ENCODE peak calls at places on chromosomes 5 and 9, in nine cellular contexts. V is right lobe of liver, A is body of pancreas, E is uterus, G is transverse colon, Q is ovary, N is heart left ventricle, P is IMR-90, R is endothelial cell of umbilical vein. W is an unnamed sample.

GRCh38 chr9:40884072-40884901 is 244.2 kb downstream of the FOXD4L6 start:
- DNase-seq in E (no peak), R (no peak), A (no peak), N (peak), P (no peak), Q (no peak), V (peak), G (no peak), W (peak)

GRCh38 chr5:149133795-149134777 is 7.2 kb upstream of the ABLIM3 start:
- DNase-seq in A (peak), E (peak), R (peak), Q (no peak), V (peak), G (no peak), P (peak), N (no peak), W (no peak)

GRCh38 chr9:124385623-124386022 is 29.6 kb downstream of the PSMB7 start:
- DNase-seq in N (no peak), R (no peak), G (no peak), P (no peak), V (no peak), Q (no peak), E (no peak), A (no peak), W (no peak)

GRCh38 chr5:9440517-9440916 is 105.4 kb downstream of the SEMA5A start:
- DNase-seq in G (no peak), A (no peak), R (no peak), E (no peak), N (no peak), V (no peak), Q (no peak), P (peak), W (no peak)

GRCh38 chr5:58181578-58182286 is 278.2 kb downstream of the PLK2 start:
- DNase-seq in R (no peak), Q (no peak), E (no peak), V (no peak), N (no peak), P (no peak), A (no peak), G (no peak), W (no peak)

GRCh38 chr9:33438926-33439511 is 8.4 kb downstream of the AQP3 start:
- DNase-seq in N (no peak), A (no peak), Q (no peak), P (no peak), E (no peak), V (no peak), R (no peak), G (no peak), W (no peak)

GRCh38 chr5:17224858-17225436 is 7.5 kb downstream of the BASP1 start:
- DNase-seq in Q (no peak), P (peak), E (no peak), R (no peak), N (no peak), G (no peak), A (no peak), V (no peak), W (no peak)

GRCh38 chr5:751496-751895 is 33.0 kb downstream of the ZDHHC11B start:
- DNase-seq in V (no peak), Q (no peak), A (no peak), P (no peak), R (no peak), N (no peak), G (no peak), E (no peak), W (no peak)

GRCh38 chr9:121674952-121675351 is 23.5 kb downstream of the DAB2IP start:
- DNase-seq in N (no peak), Q (no peak), E (no peak), R (no peak), P (peak), G (no peak), V (no peak), A (no peak), W (peak)

GRCh38 chr5:74073257-74073656 is 447.3 kb downstream of the ARHGEF28 start:
- DNase-seq in N (no peak), Q (no peak), V (no peak), A (no peak), R (no peak), P (peak), G (no peak), E (no peak), W (no peak)

GRCh38 chr5:74013222-74013621 is 387.2 kb downstream of the ARHGEF28 start:
- DNase-seq in N (no peak), G (no peak), V (no peak), P (no peak), A (no peak), E (no peak), Q (no peak), R (no peak), W (no peak)

GRCh38 chr5:40656766-40657165 is 22.9 kb upstream of the PTGER4 start:
- DNase-seq in Q (no peak), E (no peak), A (no peak), N (no peak), P (no peak), R (no peak), G (no peak), V (no peak), W (no peak)

GRCh38 chr9:86821011-86821845 is 126.1 kb downstream of the GAS1 start:
- DNase-seq in Q (no peak), G (no peak), E (no peak), N (no peak), V (no peak), A (no peak), R (no peak), P (peak), W (no peak)

GRCh38 chr5:36241636-36242533 is at the start of gene NADK2:
- DNase-seq in V (peak), Q (peak), A (peak), G (peak), E (peak), N (peak), R (peak), P (peak), W (peak)

GRCh38 chr5:179124329-179124852 is 64.2 kb downstream of the ZNF354C start:
- DNase-seq in R (no peak), V (peak), P (no peak), A (no peak), G (no peak), E (no peak), N (no peak), Q (no peak), W (no peak)

GRCh38 chr5:176405656-176406435 is 10.5 kb downstream of the CLTB start:
- DNase-seq in N (no peak), A (no peak), E (no peak), G (peak), V (peak), P (no peak), R (no peak), Q (no peak), W (peak)

GRCh38 chr9:128917151-128917849 is 3.5 kb upstream of the PHYHD1 start:
- DNase-seq in R (peak), G (peak), P (peak), Q (peak), A (peak), E (peak), N (peak), V (peak), W (no peak)

GRCh38 chr5:38240212-38240611 is 18.1 kb upstream of the EGFLAM start:
- DNase-seq in V (no peak), P (no peak), E (no peak), R (no peak), Q (no peak), N (no peak), A (no peak), G (no peak), W (no peak)

GRCh38 chr5:179908528-179908927 is 831 bp upstream of the TBC1D9B start:
- DNase-seq in P (no peak), A (no peak), N (no peak), V (no peak), R (no peak), G (no peak), Q (no peak), E (no peak), W (peak)

GRCh38 chr9:85377751-85378289 is 363.9 kb downstream of the AGTPBP1 start:
- DNase-seq in R (no peak), P (no peak), Q (no peak), E (no peak), V (no peak), N (no peak), G (no peak), A (no peak), W (no peak)

GRCh38 chr5:76874088-76874581 is 24.3 kb downstream of the S100Z start:
- DNase-seq in Q (no peak), A (no peak), R (no peak), V (no peak), G (no peak), P (no peak), E (no peak), N (no peak), W (no peak)

GRCh38 chr9:109113892-109114609 is 5.7 kb downstream of the TMEM245 start:
- DNase-seq in A (peak), N (no peak), G (no peak), Q (no peak), R (no peak), P (no peak), V (no peak), E (no peak), W (no peak)

GRCh38 chr9:116569111-116569510 is 118.0 kb upstream of the TRIM32 start:
- DNase-seq in G (no peak), V (no peak), Q (no peak), N (no peak), A (no peak), P (no peak), R (no peak), E (no peak), W (no peak)

GRCh38 chr9:135215571-135216161 is 128.2 kb downstream of the OLFM1 start:
- DNase-seq in N (peak), A (peak), P (no peak), R (no peak), G (no peak), E (no peak), V (peak), Q (no peak), W (peak)

GRCh38 chr9:88268886-88269285 is 119.4 kb upstream of the SPIN1 start:
- DNase-seq in V (no peak), N (no peak), A (no peak), G (no peak), P (no peak), R (no peak), Q (no peak), E (no peak), W (no peak)

GRCh38 chr5:132459031-132459982 is 31.3 kb downstream of the IRF1 start:
- DNase-seq in R (no peak), Q (no peak), V (peak), E (no peak), A (peak), N (no peak), P (peak), G (peak), W (peak)

GRCh38 chr9:15154677-15155076 is 152.3 kb downstream of the TTC39B start:
- DNase-seq in Q (no peak), R (peak), N (no peak), E (no peak), G (no peak), V (no peak), P (no peak), A (no peak), W (no peak)

GRCh38 chr9:27182421-27182820 is 73.4 kb downstream of the TEK start:
- DNase-seq in Q (no peak), N (no peak), P (no peak), A (no peak), E (no peak), V (no peak), G (no peak), R (peak), W (no peak)

GRCh38 chr5:137564475-137564961 is 65.4 kb upstream of the SPOCK1 start:
- DNase-seq in G (no peak), A (peak), V (no peak), Q (no peak), E (no peak), R (no peak), P (no peak), N (no peak), W (no peak)

GRCh38 chr5:36442796-36443195 is 141.1 kb upstream of the RANBP3L start:
- DNase-seq in R (peak), E (no peak), N (no peak), G (no peak), A (no peak), P (peak), Q (no peak), V (no peak), W (no peak)

GRCh38 chr9:136011703-136012496 is 50.7 kb upstream of the UBAC1 start:
- DNase-seq in E (peak), A (peak), N (peak), G (peak), V (peak), R (peak), Q (peak), P (peak), W (peak)

GRCh38 chr9:124632077-124632621 is 125.0 kb upstream of the NR5A1 start:
- DNase-seq in A (no peak), N (no peak), G (no peak), P (peak), V (no peak), E (no peak), R (peak), Q (no peak), W (no peak)

GRCh38 chr5:171494452-171495121 is 75.1 kb downstream of the FGF18 start:
- DNase-seq in A (peak), G (no peak), Q (peak), E (peak), V (no peak), N (peak), R (peak), P (peak), W (no peak)

GRCh38 chr5:13249854-13250253 is 694.6 kb downstream of the DNAH5 start:
- DNase-seq in P (no peak), Q (no peak), G (no peak), A (no peak), V (no peak), R (peak), E (no peak), N (no peak), W (no peak)

GRCh38 chr9:88971131-88971960 is 19.9 kb upstream of the S1PR3 start:
- DNase-seq in R (no peak), Q (no peak), E (no peak), V (peak), A (no peak), G (no peak), P (no peak), N (no peak), W (no peak)

DNA sequence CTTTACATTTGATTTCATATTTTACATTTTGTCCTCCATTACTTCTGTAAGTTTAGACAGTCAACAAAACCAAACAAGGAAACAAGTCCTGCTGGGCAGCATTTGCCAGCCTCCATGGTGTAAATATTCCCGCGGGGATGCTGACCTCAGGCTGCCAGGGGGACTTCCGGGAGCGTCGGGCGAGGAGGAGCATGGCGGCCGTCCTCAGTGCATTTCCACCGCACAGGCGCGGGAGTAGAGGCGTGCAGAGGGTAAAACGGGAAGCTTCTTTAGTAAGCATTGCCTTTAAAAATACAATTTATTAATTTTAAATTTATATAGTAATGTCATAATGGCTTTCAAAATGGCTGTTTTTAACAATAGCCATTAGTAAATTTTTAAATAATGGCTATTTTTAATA is 385.3 kb upstream of the IRX4 start:
- DNase-seq in G (no peak), N (no peak), P (no peak), R (no peak), V (no peak), E (no peak), Q (no peak), A (no peak), W (no peak)
- H3K4me3 ChIP-seq in G (no peak), N (no peak), P (no peak), R (no peak), V (no peak), E (no peak), Q (no peak), A (no peak), W (no peak)

GRCh38 chr5:173867173-173867679 is 20.9 kb upstream of the CPEB4 start:
- DNase-seq in P (no peak), E (no peak), V (no peak), R (no peak), Q (no peak), A (no peak), G (no peak), N (no peak), W (no peak)

GRCh38 chr5:173864126-173865075 is 23.7 kb upstream of the CPEB4 start:
- DNase-seq in Q (no peak), P (no peak), E (no peak), N (no peak), R (no peak), A (peak), G (peak), V (no peak), W (peak)

GRCh38 chr5:173869316-173869715 is 18.8 kb upstream of the CPEB4 start:
- DNase-seq in A (no peak), R (no peak), N (no peak), V (no peak), P (no peak), Q (no peak), E (no peak), G (no peak), W (no peak)

GRCh38 chr5:173868096-173868879 is 19.9 kb upstream of the CPEB4 start:
- DNase-seq in Q (no peak), A (no peak), E (no peak), G (no peak), V (no peak), N (no peak), P (peak), R (no peak), W (no peak)

DNA sequence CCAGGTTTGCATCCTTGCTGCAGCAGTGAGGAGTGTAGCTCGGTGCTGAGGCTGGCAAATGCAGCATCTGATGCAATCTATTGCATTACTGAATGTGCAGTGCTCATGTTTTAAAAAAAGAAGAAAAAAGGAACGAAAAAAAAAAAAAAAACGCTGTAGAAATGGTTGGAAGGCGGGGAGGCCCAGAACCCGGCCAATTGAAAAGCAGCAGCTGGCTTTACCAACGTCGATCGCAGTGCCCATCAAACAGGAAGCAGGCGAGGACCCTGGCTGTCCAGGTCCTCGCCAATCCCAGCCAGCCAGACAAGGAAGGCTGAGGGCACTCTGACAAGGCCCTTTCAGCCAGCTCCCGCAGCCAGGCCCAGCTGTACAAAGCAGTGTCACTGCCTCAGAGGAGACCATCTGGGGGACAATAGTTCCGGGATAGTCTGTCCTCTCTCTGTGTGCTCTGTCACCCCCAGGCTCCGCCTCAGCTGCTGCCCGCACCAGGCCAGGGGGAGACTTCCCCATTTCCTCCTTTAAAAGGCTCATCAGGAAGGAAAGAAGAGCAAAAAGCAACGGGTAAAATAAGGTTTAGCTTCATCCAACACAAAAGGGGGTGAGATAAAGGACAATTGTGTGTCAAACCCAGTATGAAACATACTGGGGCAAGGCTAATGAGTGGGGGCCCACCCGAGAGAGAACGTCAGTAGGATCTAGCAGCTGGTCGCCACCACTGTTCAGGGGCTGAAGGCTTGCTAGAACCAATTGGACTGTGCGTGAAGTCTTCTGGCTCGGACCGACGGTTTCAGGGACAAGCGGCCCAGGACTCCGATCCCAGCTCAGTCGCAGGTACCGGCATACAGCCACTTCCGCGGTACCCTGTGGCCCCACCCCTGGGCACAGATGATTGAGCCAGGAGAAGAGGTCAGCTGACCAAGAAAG is 21.6 kb upstream of the CPEB4 start:
- DNase-seq in G (no peak), V (no peak), Q (no peak), N (no peak), P (no peak), A (peak), R (no peak), E (no peak), W (peak)
- TF ChIP-seq POLR2A in G (no peak), V (no peak), Q (no peak), N (no peak), P (no peak), A (peak), R (no peak), E (no peak), W (no peak)

DNA sequence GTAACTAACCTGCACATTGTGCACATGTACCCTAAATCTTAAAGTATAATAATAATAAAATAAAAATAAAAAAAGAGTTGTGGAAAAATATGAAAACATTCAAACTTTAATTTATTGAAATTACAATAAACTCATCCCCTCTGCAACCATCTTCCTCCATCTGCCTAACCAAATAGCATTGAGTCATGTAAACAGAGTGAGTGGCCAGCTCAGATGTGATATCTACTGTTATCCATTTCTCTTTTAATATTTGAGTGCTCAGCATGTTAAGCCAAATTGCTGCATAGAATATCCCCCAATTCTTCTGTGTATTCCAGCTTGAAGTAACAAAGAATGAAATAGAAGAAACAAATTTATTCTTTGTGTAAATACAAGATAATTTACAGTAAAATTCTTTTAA is 124.4 kb upstream of the HMHB1 start:
- DNase-seq in Q (no peak), N (no peak), R (no peak), V (no peak), A (no peak), G (no peak), P (peak), E (no peak), W (no peak)
- H3K4me3 ChIP-seq in Q (no peak), N (no peak), R (no peak), V (no peak), A (no peak), G (no peak), P (no peak), E (no peak), W (no peak)

DNA sequence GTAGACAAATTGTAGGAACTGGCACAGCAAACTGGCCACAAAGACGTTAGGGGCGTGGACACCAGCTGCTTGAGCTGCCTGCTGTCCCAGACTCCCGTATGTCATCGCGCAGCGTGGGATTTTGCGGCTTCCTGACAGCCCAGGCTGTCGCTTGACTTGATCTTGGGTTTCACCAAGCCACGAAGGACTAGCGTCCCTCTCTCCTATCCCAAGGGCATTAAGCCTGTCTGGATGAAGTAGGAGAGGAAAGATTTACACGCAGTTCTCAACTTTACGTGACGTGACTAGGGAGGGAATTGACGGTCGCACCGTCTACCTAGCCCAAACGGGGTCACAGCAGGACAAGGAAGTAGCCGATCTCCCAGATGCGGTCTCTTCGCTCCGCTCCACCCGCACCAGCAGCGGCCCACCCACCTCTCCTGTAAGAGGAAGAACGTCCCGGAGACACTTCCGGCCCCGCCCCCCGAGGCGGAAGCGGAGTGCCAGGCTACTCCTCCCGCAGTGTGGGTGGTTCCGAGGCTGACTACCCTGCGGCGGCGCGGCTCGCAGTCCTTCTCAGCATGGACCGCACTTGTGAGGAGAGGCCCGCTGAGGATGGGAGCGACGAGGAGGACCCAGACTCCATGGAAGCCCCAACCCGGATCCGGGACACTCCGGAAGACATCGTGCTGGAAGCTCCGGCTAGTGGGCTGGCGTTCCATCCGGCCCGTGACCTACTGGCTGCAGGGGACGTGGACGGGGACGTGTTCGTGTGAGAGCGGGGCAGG is at the start of gene WDR55:
- DNase-seq in A (peak), V (peak), R (peak), G (peak), P (peak), E (peak), N (peak), Q (peak), W (peak)
- TF ChIP-seq POLR2A in A (peak), V (peak), R (peak), G (peak), P (peak), E (peak), N (peak), Q (peak), W (peak)

GRCh38 chr5:141878771-141879759 is 855 bp upstream of the PCDH1 start:
- DNase-seq in G (peak), A (peak), P (peak), E (peak), Q (peak), V (peak), N (peak), R (peak), W (peak)
- H3K4me3 ChIP-seq in G (peak), A (peak), P (peak), E (peak), Q (peak), V (peak), N (peak), R (peak), W (peak)

W was measured in spleen.